ENCODE peak calls at places on chromosomes 2 and 18, in eight cellular contexts. W, M, F, Z, S, G, U and P are unnamed samples.

GRCh38 chr2:205688417-205689200 is 6.3 kb downstream of the NRP2 start:
- DNase-seq in W (peak), M (no peak), F (no peak), Z (peak), S (peak), G (no peak), U (no peak), P (no peak)

GRCh38 chr2:19744456-19744855 is 157.3 kb downstream of the TTC32 start:
- DNase-seq in W (no peak), M (no peak), F (no peak), Z (no peak), S (no peak), G (no peak), U (no peak), P (no peak)

GRCh38 chr2:189555243-189555642 is 25.3 kb downstream of the SLC40A1 start:
- DNase-seq in W (peak), M (no peak), F (no peak), Z (peak), S (no peak), G (no peak), U (no peak), P (no peak)

GRCh38 chr2:219642465-219643083 is 15.1 kb downstream of the SLC4A3 start:
- DNase-seq in W (peak), M (peak), F (peak), Z (peak), S (peak), G (peak), U (peak), P (peak)

GRCh38 chr2:216584112-216584511 is 49.1 kb upstream of the IGFBP2 start:
- DNase-seq in W (no peak), M (no peak), F (no peak), Z (no peak), S (no peak), G (no peak), U (no peak), P (no peak)

GRCh38 chr2:62217980-62218379 is 22.1 kb downstream of the B3GNT2 start:
- DNase-seq in W (peak), M (no peak), F (no peak), Z (peak), S (no peak), G (no peak), U (no peak), P (peak)

GRCh38 chr2:98488252-98488651 is 43.6 kb downstream of the INPP4A start:
- DNase-seq in W (no peak), M (no peak), F (no peak), Z (no peak), S (no peak), G (no peak), U (no peak), P (no peak)

GRCh38 chr2:217797661-217798069 is 205.1 kb downstream of the TNS1 start:
- DNase-seq in W (no peak), M (no peak), F (no peak), Z (peak), S (no peak), G (no peak), U (peak), P (peak)

GRCh38 chr2:2599441-2599840 is 268.4 kb upstream of the MYT1L start:
- DNase-seq in W (no peak), M (no peak), F (no peak), Z (no peak), S (no peak), G (no peak), U (no peak), P (no peak)

GRCh38 chr2:200640906-200641305 is 55.1 kb downstream of the AOX1 start:
- DNase-seq in W (no peak), M (no peak), F (no peak), Z (no peak), S (no peak), G (no peak), U (no peak), P (no peak)
- TF ChIP-seq CTCF in W (no peak), M (no peak), F (no peak), Z (no peak), S (no peak), G (no peak), U (no peak), P (no peak)

GRCh38 chr2:66430195-66430905 is 4.6 kb upstream of the MEIS1 start:
- DNase-seq in W (no peak), M (no peak), F (no peak), Z (no peak), S (no peak), G (no peak), U (no peak), P (no peak)

GRCh38 chr2:66423391-66423790 is 11.5 kb upstream of the MEIS1 start:
- DNase-seq in W (no peak), M (no peak), F (no peak), Z (no peak), S (no peak), G (no peak), U (no peak), P (no peak)

GRCh38 chr2:66428986-66429612 is 5.8 kb upstream of the MEIS1 start:
- DNase-seq in W (peak), M (peak), F (peak), Z (peak), S (peak), G (peak), U (no peak), P (peak)

GRCh38 chr2:66427219-66427768 is 7.6 kb upstream of the MEIS1 start:
- DNase-seq in W (no peak), M (no peak), F (no peak), Z (no peak), S (no peak), G (no peak), U (no peak), P (no peak)

GRCh38 chr2:66426250-66427064 is 8.5 kb upstream of the MEIS1 start:
- DNase-seq in W (no peak), M (no peak), F (no peak), Z (no peak), S (no peak), G (no peak), U (no peak), P (no peak)
- H3K4me3 ChIP-seq in W (peak), M (peak), F (peak), Z (peak), S (no peak), G (no peak), U (peak), P (peak)

GRCh38 chr18:46097378-46097852 is 681 bp downstream of the ATP5F1A start:
- DNase-seq in W (peak), M (no peak), F (no peak), Z (no peak), S (no peak), G (no peak), U (no peak), P (no peak)
- TF ChIP-seq CTCF in W (no peak), M (no peak), F (no peak), Z (no peak), S (no peak), G (no peak), U (no peak), P (no peak)

DNA sequence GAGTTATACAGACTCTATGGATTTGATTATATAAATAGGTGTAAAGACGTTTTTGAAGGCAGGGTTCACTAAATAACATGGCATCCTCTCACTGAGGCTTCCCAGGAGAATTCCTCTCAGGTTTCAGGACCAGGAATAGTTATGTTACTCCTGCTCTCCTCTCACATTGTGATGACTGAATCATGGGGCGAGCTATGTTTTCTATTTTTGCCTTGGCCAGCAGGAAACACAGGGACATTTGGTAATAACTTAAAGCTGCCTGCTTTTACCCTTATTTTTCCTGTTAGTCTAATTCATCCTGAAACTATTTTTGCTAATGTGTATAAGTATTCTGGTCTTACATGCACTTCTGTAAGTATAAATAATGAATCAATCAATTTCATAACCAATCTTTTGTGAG is 115.3 kb upstream of the ITGB6 start:
- DNase-seq in W (peak), M (no peak), F (no peak), Z (peak), S (no peak), G (no peak), U (no peak), P (peak)
- H3K4me3 ChIP-seq in W (no peak), M (no peak), F (no peak), Z (no peak), S (no peak), G (no peak), U (no peak), P (no peak)

GRCh38 chr2:109086743-109087020 is 42.3 kb upstream of the SH3RF3 start:
- DNase-seq in W (no peak), M (no peak), F (no peak), Z (no peak), S (no peak), G (no peak), U (no peak), P (no peak)

GRCh38 chr2:109085912-109086742 is 42.9 kb upstream of the SH3RF3 start:
- DNase-seq in W (no peak), M (no peak), F (no peak), Z (no peak), S (no peak), G (no peak), U (no peak), P (no peak)

GRCh38 chr2:109081374-109081773 is 47.6 kb upstream of the SH3RF3 start:
- DNase-seq in W (no peak), M (no peak), F (no peak), Z (no peak), S (no peak), G (no peak), U (no peak), P (no peak)

GRCh38 chr2:109084341-109084740 is 44.7 kb upstream of the SH3RF3 start:
- DNase-seq in W (no peak), M (no peak), F (no peak), Z (no peak), S (no peak), G (no peak), U (no peak), P (no peak)

DNA sequence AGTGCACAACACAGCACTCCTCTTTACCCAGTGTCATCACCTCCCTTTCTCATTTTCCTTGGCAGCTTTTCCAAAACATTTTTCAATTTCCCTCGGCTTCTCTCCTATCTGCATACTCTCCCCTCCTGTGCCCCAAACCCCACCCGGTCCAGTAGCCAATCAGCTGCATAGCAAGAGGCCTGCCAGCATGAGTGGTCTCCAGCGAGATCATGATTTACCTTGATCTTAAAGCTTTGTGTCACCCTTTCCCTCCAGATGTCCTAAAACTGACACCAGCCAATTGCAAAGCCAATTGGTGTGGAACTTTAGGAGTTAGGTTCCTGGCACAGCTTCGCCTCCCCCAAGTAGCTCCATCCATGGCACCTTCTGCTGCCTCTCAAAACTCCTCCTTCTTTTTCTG is 45.2 kb upstream of the SH3RF3 start:
- DNase-seq in W (no peak), M (no peak), F (no peak), Z (no peak), S (no peak), G (no peak), U (no peak), P (no peak)
- TF ChIP-seq CTCF in W (no peak), M (no peak), F (no peak), Z (no peak), S (no peak), G (no peak), U (no peak), P (no peak)